ENCODE peak calls at places on chromosomes 13 and 19, in eight cellular contexts. Z, O, H, G, I, V, K and F are unnamed samples.
A peak's percentile ranks its signal among the peaks of the same experiment; 100 is the strongest.

GRCh38 chr19:10379880-10380310 is 477 bp downstream of the TYK2 start:
- DNase-seq in V (no peak), O (no peak), K (no peak), G (no peak), H (no peak), Z (no peak), I (no peak), F (no peak)

GRCh38 chr13:97133955-97134354 is 88.2 kb upstream of the MBNL2 start:
- DNase-seq in V (no peak), I (no peak), H (no peak), O (no peak), G (no peak), K (no peak), Z (no peak), F (no peak)

GRCh38 chr19:3867971-3868769 is 668 bp downstream of the ZFR2 start:
- DNase-seq in G (no peak), V (no peak), O (no peak), K (no peak), H (peak; percentile 61), I (no peak), Z (no peak), F (no peak)

GRCh38 chr19:3503036-3503572 is 2.6 kb upstream of the DOHH start:
- DNase-seq in K (no peak), Z (no peak), G (no peak), V (no peak), H (no peak), I (peak; percentile 26), O (no peak), F (no peak)

GRCh38 chr13:83780201-83780600 is 102.1 kb downstream of the SLITRK1 start:
- DNase-seq in Z (no peak), V (no peak), O (no peak), I (peak; percentile 8), K (no peak), G (no peak), H (peak; percentile 39), F (no peak)

GRCh38 chr13:79735228-79735627 is 254.3 kb downstream of the NDFIP2 start:
- DNase-seq in Z (no peak), V (no peak), I (peak; percentile 68), H (no peak), G (no peak), O (no peak), K (no peak), F (no peak)

GRCh38 chr13:113806526-113806925 is 47.5 kb downstream of the TMEM255B start:
- DNase-seq in K (no peak), Z (no peak), I (no peak), H (no peak), V (no peak), G (no peak), O (no peak), F (no peak)

GRCh38 chr19:45451181-45451849 is 16.5 kb upstream of the FOSB start:
- DNase-seq in I (peak; percentile 92), O (no peak), K (peak; percentile 73), V (no peak), H (no peak), Z (no peak), G (no peak), F (no peak)

GRCh38 chr13:65585346-65585745 is 1644.8 kb downstream of the PCDH9 start:
- DNase-seq in H (no peak), Z (no peak), O (no peak), G (no peak), K (no peak), V (no peak), I (no peak), F (no peak)

GRCh38 chr19:14412436-14413071 is 6.6 kb downstream of the DDX39A start:
- DNase-seq in K (no peak), O (peak; percentile 38), I (no peak), H (no peak), Z (no peak), G (no peak), V (no peak), F (no peak)

GRCh38 chr13:96637039-96637438 is 357.2 kb downstream of the OXGR1 start:
- DNase-seq in V (no peak), G (no peak), H (no peak), Z (no peak), I (no peak), K (no peak), O (no peak), F (no peak)

GRCh38 chr19:38964738-38965137 is 10.8 kb downstream of the FBXO17 start:
- DNase-seq in O (no peak), V (no peak), H (no peak), I (no peak), Z (no peak), G (no peak), K (no peak), F (no peak)

GRCh38 chr13:26867451-26868067 is 107.0 kb upstream of the GPR12 start:
- DNase-seq in H (peak; percentile 46), Z (no peak), O (no peak), V (no peak), I (peak; percentile 10), K (no peak), G (no peak), F (no peak)

GRCh38 chr19:56126983-56127780 is 6.1 kb upstream of the ZNF787 start:
- DNase-seq in K (no peak), V (no peak), I (no peak), G (no peak), Z (no peak), O (no peak), H (no peak), F (no peak)

GRCh38 chr19:38841787-38842438 is 7.9 kb downstream of the HNRNPL start:
- DNase-seq in H (no peak), I (no peak), Z (no peak), V (no peak), O (no peak), G (no peak), K (peak; percentile 72), F (no peak)

GRCh38 chr13:110520431-110521295 is 40.9 kb downstream of the RAB20 start:
- DNase-seq in K (no peak), I (peak; percentile 55), Z (no peak), G (peak; percentile 43), O (no peak), H (no peak), V (peak; percentile 93), F (peak; percentile 42)

GRCh38 chr13:30998548-30999140 is 66.2 kb downstream of the TEX26 start:
- DNase-seq in H (peak; percentile 27), Z (no peak), V (no peak), K (no peak), I (peak; percentile 79), O (no peak), G (peak; percentile 27), F (no peak)

GRCh38 chr19:6078068-6078467 is 32.2 kb downstream of the RFX2 start:
- DNase-seq in V (no peak), Z (no peak), K (no peak), G (no peak), H (no peak), O (no peak), I (no peak), F (no peak)

GRCh38 chr13:64551755-64552154 is 2678.4 kb downstream of the PCDH9 start:
- DNase-seq in K (no peak), G (peak; percentile 10), I (peak; percentile 79), V (no peak), O (no peak), Z (no peak), H (no peak), F (no peak)

GRCh38 chr19:44675516-44675915 is 4.2 kb downstream of the CEACAM19 start:
- DNase-seq in O (no peak), Z (no peak), G (no peak), I (no peak), H (no peak), V (no peak), K (no peak), F (no peak)

GRCh38 chr19:35043906-35044305 is 2.4 kb downstream of the HPN start:
- DNase-seq in K (no peak), I (no peak), V (no peak), G (no peak), Z (no peak), O (no peak), H (no peak), F (no peak)

GRCh38 chr13:66627512-66627911 is 602.6 kb downstream of the PCDH9 start:
- DNase-seq in K (no peak), I (no peak), V (no peak), O (no peak), Z (no peak), H (no peak), G (no peak), F (no peak)

GRCh38 chr13:108777421-108778420 is 148.3 kb downstream of the MYO16 start:
- DNase-seq in O (no peak), Z (no peak), H (peak; percentile 13), I (no peak), K (no peak), V (no peak), G (no peak), F (no peak)

GRCh38 chr19:34370117-34370516 is 5.1 kb downstream of the GPI start:
- DNase-seq in V (no peak), O (no peak), H (no peak), K (no peak), G (no peak), Z (no peak), I (no peak), F (no peak)

GRCh38 chr13:45194081-45194939 is 6.5 kb downstream of the KCTD4 start:
- DNase-seq in I (peak; percentile 63), K (no peak), H (peak; percentile 49), Z (no peak), V (no peak), O (no peak), G (peak; percentile 31), F (no peak)

GRCh38 chr19:347946-348861 is 3.6 kb upstream of the MIER2 start:
- DNase-seq in O (no peak), H (peak; percentile 31), Z (no peak), V (peak; percentile 74), I (no peak), K (no peak), G (no peak), F (no peak)

GRCh38 chr13:97932006-97932405 is 21.5 kb upstream of the IPO5 start:
- DNase-seq in K (no peak), V (no peak), O (no peak), I (no peak), Z (no peak), H (no peak), G (no peak), F (no peak)

GRCh38 chr19:49932731-49933131 is 3.4 kb upstream of the NUP62 start:
- DNase-seq in I (no peak), V (no peak), Z (no peak), G (no peak), H (no peak), O (peak; percentile 60), K (peak; percentile 63), F (no peak)

GRCh38 chr13:49220035-49220855 is at the start of gene MLNR:
- DNase-seq in G (no peak), V (no peak), H (peak; percentile 76), K (peak; percentile 35), Z (no peak), O (peak; percentile 36), I (peak; percentile 17), F (no peak)

GRCh38 chr19:18397242-18398202 is at the start of gene LRRC25:
- DNase-seq in K (no peak), Z (no peak), O (no peak), V (no peak), G (no peak), I (no peak), H (peak; percentile 91), F (no peak)

GRCh38 chr13:63942372-63942771 is 2526.7 kb upstream of the PCDH20 start:
- DNase-seq in Z (no peak), I (no peak), H (no peak), V (no peak), K (no peak), O (no peak), G (no peak), F (no peak)